ENCODE peak calls at places on chromosomes 5 and 9, in six cellular contexts. One of them, this sample, is unnamed.
A peak's percentile ranks its signal among the peaks of the same experiment; 100 is the strongest.

GRCh38 chr5:152349683-152350526 is 55.2 kb downstream of the NMUR2 start:
- DNase-seq in K562: peak; percentile 9
- DNase-seq in brain microvascular endothelial cell: peak; percentile 14
- DNase-seq in left lung: peak; percentile 44
- DNase-seq in bronchial epithelial cell: peak; percentile 37
- DNase-seq in AG04449: no peak
- DNase-seq in this sample: no peak

GRCh38 chr5:165410476-165410875 is 1905.1 kb downstream of the MAT2B start:
- DNase-seq in K562: no peak
- DNase-seq in brain microvascular endothelial cell: no peak
- DNase-seq in left lung: no peak
- DNase-seq in bronchial epithelial cell: no peak
- DNase-seq in AG04449: no peak
- DNase-seq in this sample: no peak

GRCh38 chr9:34185778-34186551 is 7.1 kb downstream of the UBAP1 start:
- DNase-seq in K562: peak; percentile 28
- DNase-seq in brain microvascular endothelial cell: peak; percentile 77
- DNase-seq in left lung: no peak
- DNase-seq in bronchial epithelial cell: peak; percentile 100
- DNase-seq in AG04449: peak; percentile 90
- DNase-seq in this sample: no peak

GRCh38 chr9:136312436-136312835 is 8.5 kb upstream of the CCDC187 start:
- DNase-seq in K562: peak; percentile 78
- DNase-seq in brain microvascular endothelial cell: no peak
- DNase-seq in left lung: peak; percentile 81
- DNase-seq in bronchial epithelial cell: peak; percentile 25
- DNase-seq in AG04449: no peak
- DNase-seq in this sample: no peak

GRCh38 chr9:893843-894420 is 52.4 kb downstream of the DMRT1 start:
- DNase-seq in K562: peak; percentile 44
- DNase-seq in brain microvascular endothelial cell: peak; percentile 40
- DNase-seq in left lung: no peak
- DNase-seq in bronchial epithelial cell: peak; percentile 69
- DNase-seq in AG04449: no peak
- DNase-seq in this sample: peak; percentile 76

GRCh38 chr9:123597926-123598556 is 242.0 kb downstream of the CRB2 start:
- DNase-seq in K562: no peak
- DNase-seq in brain microvascular endothelial cell: no peak
- DNase-seq in left lung: no peak
- DNase-seq in bronchial epithelial cell: no peak
- DNase-seq in AG04449: no peak
- DNase-seq in this sample: no peak

GRCh38 chr5:9654886-9655285 is 24.7 kb upstream of the TAS2R1 start:
- DNase-seq in K562: no peak
- DNase-seq in brain microvascular endothelial cell: peak; percentile 76
- DNase-seq in left lung: no peak
- DNase-seq in bronchial epithelial cell: no peak
- DNase-seq in AG04449: peak; percentile 84
- DNase-seq in this sample: no peak

GRCh38 chr5:41264019-41264418 is 50.7 kb upstream of the C6 start:
- DNase-seq in K562: no peak
- DNase-seq in brain microvascular endothelial cell: no peak
- DNase-seq in left lung: no peak
- DNase-seq in bronchial epithelial cell: no peak
- DNase-seq in AG04449: no peak
- DNase-seq in this sample: no peak

GRCh38 chr9:37650873-37651768 is at the start of gene FRMPD1:
- DNase-seq in K562: peak; percentile 75
- DNase-seq in brain microvascular endothelial cell: peak; percentile 1
- DNase-seq in left lung: peak; percentile 92
- DNase-seq in bronchial epithelial cell: peak; percentile 50
- DNase-seq in AG04449: no peak
- DNase-seq in this sample: no peak

DNA sequence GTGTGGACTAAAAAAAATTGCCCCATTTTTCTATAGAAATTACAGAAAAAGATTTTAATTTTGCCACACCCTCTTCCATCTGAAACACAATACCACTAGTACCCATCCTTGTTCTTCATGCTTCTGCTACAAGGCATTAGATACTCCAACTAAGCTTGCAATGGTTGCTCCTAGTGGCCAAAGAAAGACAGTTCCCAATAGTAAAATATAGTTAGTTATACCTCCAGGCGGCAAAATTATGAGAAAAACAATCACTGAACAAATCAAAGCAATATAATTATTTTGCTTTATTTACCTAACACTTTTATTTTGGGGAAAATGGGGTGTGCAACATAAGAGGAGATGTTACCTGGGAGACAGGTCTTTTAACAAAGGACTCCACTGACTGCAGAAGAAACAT is 101.2 kb downstream of the RAPGEF6 start:
- DNase-seq in K562: no peak
- DNase-seq in brain microvascular endothelial cell: no peak
- DNase-seq in left lung: no peak
- DNase-seq in bronchial epithelial cell: no peak
- DNase-seq in AG04449: no peak
- DNase-seq in this sample: no peak
- TF ChIP-seq CTCF in K562: peak; percentile 18
- TF ChIP-seq CTCF in brain microvascular endothelial cell: peak; percentile 33
- TF ChIP-seq CTCF in left lung: no peak
- TF ChIP-seq CTCF in bronchial epithelial cell: no peak
- TF ChIP-seq CTCF in AG04449: no peak
- TF ChIP-seq CTCF in this sample: peak; percentile 17

GRCh38 chr9:128913048-128913900 is 7.5 kb upstream of the PHYHD1 start:
- DNase-seq in K562: peak; percentile 33
- DNase-seq in brain microvascular endothelial cell: no peak
- DNase-seq in left lung: no peak
- DNase-seq in bronchial epithelial cell: no peak
- DNase-seq in AG04449: no peak
- DNase-seq in this sample: no peak
- H3K4me3 ChIP-seq in K562: no peak overlapping the region
- H3K4me3 ChIP-seq in brain microvascular endothelial cell: no peak overlapping the region
- H3K4me3 ChIP-seq in left lung: peak overlapping the region; percentile 23
- H3K4me3 ChIP-seq in bronchial epithelial cell: peak overlapping the region; percentile 40
- H3K4me3 ChIP-seq in AG04449: no peak overlapping the region
- H3K4me3 ChIP-seq in this sample: no peak overlapping the region

GRCh38 chr9:24614070-24614469 is 68.4 kb upstream of the IZUMO3 start:
- DNase-seq in K562: no peak
- DNase-seq in brain microvascular endothelial cell: no peak
- DNase-seq in left lung: no peak
- DNase-seq in bronchial epithelial cell: no peak
- DNase-seq in AG04449: no peak
- DNase-seq in this sample: no peak
- TF ChIP-seq CTCF in K562: no peak
- TF ChIP-seq CTCF in brain microvascular endothelial cell: no peak
- TF ChIP-seq CTCF in left lung: no peak
- TF ChIP-seq CTCF in bronchial epithelial cell: peak; percentile 11
- TF ChIP-seq CTCF in AG04449: no peak
- TF ChIP-seq CTCF in this sample: no peak

GRCh38 chr5:32387841-32388240 is 56.7 kb downstream of the ZFR start:
- DNase-seq in K562: no peak
- DNase-seq in brain microvascular endothelial cell: no peak
- DNase-seq in left lung: no peak
- DNase-seq in bronchial epithelial cell: no peak
- DNase-seq in AG04449: no peak
- DNase-seq in this sample: no peak
- H3K4me3 ChIP-seq in K562: no peak overlapping the region
- H3K4me3 ChIP-seq in brain microvascular endothelial cell: no peak overlapping the region
- H3K4me3 ChIP-seq in left lung: no peak overlapping the region
- H3K4me3 ChIP-seq in bronchial epithelial cell: no peak overlapping the region
- H3K4me3 ChIP-seq in AG04449: no peak overlapping the region
- H3K4me3 ChIP-seq in this sample: no peak overlapping the region

GRCh38 chr9:69083321-69083720 is 47.8 kb downstream of the FXN start:
- DNase-seq in K562: no peak
- DNase-seq in brain microvascular endothelial cell: no peak
- DNase-seq in left lung: no peak
- DNase-seq in bronchial epithelial cell: no peak
- DNase-seq in AG04449: no peak
- DNase-seq in this sample: no peak
- TF ChIP-seq CTCF in K562: no peak
- TF ChIP-seq CTCF in brain microvascular endothelial cell: no peak
- TF ChIP-seq CTCF in left lung: no peak
- TF ChIP-seq CTCF in bronchial epithelial cell: no peak
- TF ChIP-seq CTCF in AG04449: no peak
- TF ChIP-seq CTCF in this sample: no peak

DNA sequence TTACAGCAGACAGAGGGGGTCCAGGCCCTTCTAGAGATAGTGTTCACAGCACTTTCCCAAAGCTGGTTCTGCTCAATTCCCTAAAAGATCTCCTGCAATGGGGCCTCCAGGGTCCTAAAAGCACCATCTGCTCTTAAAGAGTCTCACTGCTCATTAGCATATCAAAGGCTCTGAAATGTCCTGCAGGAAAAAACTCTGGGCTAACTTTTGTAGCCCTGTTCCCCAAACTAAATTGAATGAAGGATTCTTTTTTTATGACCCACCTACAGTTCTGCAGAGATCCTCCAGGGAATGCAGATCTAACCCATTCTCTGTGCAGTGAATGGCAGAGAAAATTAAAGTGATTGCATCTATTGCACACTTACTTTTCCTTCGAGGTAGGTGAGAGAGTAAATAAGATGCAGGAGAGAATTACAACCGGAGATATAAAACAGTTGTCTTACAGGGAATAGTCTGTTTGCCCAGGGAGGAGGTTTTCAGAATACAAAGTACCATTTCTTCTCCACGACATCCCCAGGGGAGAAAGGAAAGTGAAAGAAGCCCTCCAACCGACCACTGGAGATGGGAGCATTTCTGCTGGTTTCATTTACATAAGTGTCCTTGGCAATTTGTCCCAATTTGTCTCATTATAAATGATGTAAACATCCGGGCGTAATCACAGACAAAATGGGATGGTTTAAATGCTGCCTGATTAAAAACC is 113.8 kb downstream of the KCNIP1 start:
- DNase-seq in K562: no peak
- DNase-seq in brain microvascular endothelial cell: no peak
- DNase-seq in left lung: no peak
- DNase-seq in bronchial epithelial cell: no peak
- DNase-seq in AG04449: no peak
- DNase-seq in this sample: no peak
- H3K4me3 ChIP-seq in K562: no peak overlapping the region
- H3K4me3 ChIP-seq in brain microvascular endothelial cell: no peak overlapping the region
- H3K4me3 ChIP-seq in left lung: no peak overlapping the region
- H3K4me3 ChIP-seq in bronchial epithelial cell: no peak overlapping the region
- H3K4me3 ChIP-seq in AG04449: no peak overlapping the region
- H3K4me3 ChIP-seq in this sample: no peak overlapping the region

GRCh38 chr9:12699529-12699928 is 6.3 kb downstream of the TYRP1 start:
- DNase-seq in K562: no peak
- DNase-seq in brain microvascular endothelial cell: no peak
- DNase-seq in left lung: no peak
- DNase-seq in bronchial epithelial cell: no peak
- DNase-seq in AG04449: no peak
- DNase-seq in this sample: no peak
- TF ChIP-seq CTCF in K562: no peak
- TF ChIP-seq CTCF in brain microvascular endothelial cell: peak; percentile 63
- TF ChIP-seq CTCF in left lung: no peak
- TF ChIP-seq CTCF in bronchial epithelial cell: no peak
- TF ChIP-seq CTCF in AG04449: peak; percentile 37
- TF ChIP-seq CTCF in this sample: no peak

GRCh38 chr9:68706579-68707201 is 1.6 kb downstream of the PIP5K1B start:
- DNase-seq in K562: no peak
- DNase-seq in brain microvascular endothelial cell: no peak
- DNase-seq in left lung: no peak
- DNase-seq in bronchial epithelial cell: no peak
- DNase-seq in AG04449: no peak
- DNase-seq in this sample: peak; percentile 58
- H3K4me3 ChIP-seq in K562: peak overlapping the region; percentile 75
- H3K4me3 ChIP-seq in brain microvascular endothelial cell: no peak overlapping the region
- H3K4me3 ChIP-seq in left lung: peak overlapping the region; percentile 61
- H3K4me3 ChIP-seq in bronchial epithelial cell: no peak overlapping the region
- H3K4me3 ChIP-seq in AG04449: no peak overlapping the region
- H3K4me3 ChIP-seq in this sample: peak overlapping the region; percentile 84

GRCh38 chr5:149760700-149761187 is 30.6 kb downstream of the PPARGC1B start:
- DNase-seq in K562: no peak
- DNase-seq in brain microvascular endothelial cell: no peak
- DNase-seq in left lung: no peak
- DNase-seq in bronchial epithelial cell: no peak
- DNase-seq in AG04449: no peak
- DNase-seq in this sample: no peak

GRCh38 chr5:149757956-149758355 is 27.8 kb downstream of the PPARGC1B start:
- DNase-seq in K562: no peak
- DNase-seq in brain microvascular endothelial cell: no peak
- DNase-seq in left lung: no peak
- DNase-seq in bronchial epithelial cell: no peak
- DNase-seq in AG04449: no peak
- DNase-seq in this sample: no peak

GRCh38 chr5:149759563-149759962 is 29.5 kb downstream of the PPARGC1B start:
- DNase-seq in K562: no peak
- DNase-seq in brain microvascular endothelial cell: no peak
- DNase-seq in left lung: no peak
- DNase-seq in bronchial epithelial cell: no peak
- DNase-seq in AG04449: no peak
- DNase-seq in this sample: no peak

GRCh38 chr5:149761461-149761860 is 31.4 kb downstream of the PPARGC1B start:
- DNase-seq in K562: no peak
- DNase-seq in brain microvascular endothelial cell: no peak
- DNase-seq in left lung: no peak
- DNase-seq in bronchial epithelial cell: no peak
- DNase-seq in AG04449: no peak
- DNase-seq in this sample: no peak

DNA sequence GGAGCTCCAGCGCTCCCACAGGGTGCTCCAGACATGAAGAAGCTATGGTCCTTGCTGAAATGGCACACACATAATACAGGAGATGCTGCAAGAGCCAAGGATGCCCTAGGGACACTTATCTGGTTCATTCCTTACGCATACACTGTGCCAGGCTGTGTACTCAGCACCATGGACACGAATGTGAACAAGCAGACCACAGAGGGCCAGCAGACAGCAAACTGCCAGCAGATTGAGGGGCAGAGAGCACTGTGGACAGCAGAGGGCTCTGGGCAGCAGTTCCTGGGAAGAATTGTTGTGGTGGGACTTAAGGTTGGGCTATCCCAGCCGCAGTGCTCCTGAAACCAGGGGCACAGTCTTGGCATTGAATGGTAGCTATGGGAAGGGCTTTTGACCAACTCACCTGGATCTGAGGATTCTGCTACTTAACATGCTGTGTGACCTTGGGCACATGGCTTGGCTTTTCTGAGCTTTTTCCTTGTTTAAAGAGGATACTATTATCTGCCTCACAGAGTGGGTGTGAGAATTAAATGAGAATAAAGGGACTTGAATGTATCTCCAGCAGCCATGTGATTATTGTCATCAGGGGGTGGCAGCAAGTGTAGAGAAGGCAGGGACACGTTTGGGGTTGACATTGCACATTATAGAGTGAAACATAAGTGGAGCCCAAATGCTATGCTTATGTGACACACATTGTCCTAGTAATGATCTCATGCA is 30.0 kb downstream of the PPARGC1B start:
- DNase-seq in K562: no peak
- DNase-seq in brain microvascular endothelial cell: no peak
- DNase-seq in left lung: no peak
- DNase-seq in bronchial epithelial cell: no peak
- DNase-seq in AG04449: no peak
- DNase-seq in this sample: no peak
- TF ChIP-seq CTCF in K562: no peak
- TF ChIP-seq CTCF in brain microvascular endothelial cell: peak; percentile 46
- TF ChIP-seq CTCF in left lung: no peak
- TF ChIP-seq CTCF in bronchial epithelial cell: no peak
- TF ChIP-seq CTCF in AG04449: peak; percentile 10
- TF ChIP-seq CTCF in this sample: no peak